ENCODE peak calls at places on chromosomes 13 and 19, in six cellular contexts. O is HCT116, L is endothelial cell of umbilical vein, C is cardiac muscle cell, R is tibial nerve, N is fibroblast of lung. W is an unnamed sample.
A peak's percentile ranks its signal among the peaks of the same experiment; 100 is the strongest.

GRCh38 chr13:67273001-67273400 is 42.9 kb upstream of the PCDH9 start:
- DNase-seq in O (no peak), L (no peak), C (no peak), R (no peak), N (peak; percentile 26), W (no peak)

GRCh38 chr19:45668342-45668871 is 386 bp downstream of the GIPR start:
- DNase-seq in O (no peak), L (no peak), C (no peak), R (no peak), N (no peak), W (no peak)

GRCh38 chr19:45667620-45668341 is at the start of gene GIPR:
- DNase-seq in O (peak; percentile 72), L (no peak), C (peak; percentile 85), R (no peak), N (peak; percentile 14), W (peak; percentile 51)

GRCh38 chr13:104764600-104764999 is 1698.4 kb upstream of the SLC10A2 start:
- DNase-seq in O (no peak), L (no peak), C (no peak), R (no peak), N (no peak), W (no peak)

GRCh38 chr13:104594801-104595200 is 1528.6 kb upstream of the SLC10A2 start:
- DNase-seq in O (no peak), L (no peak), C (no peak), R (no peak), N (peak; percentile 70), W (no peak)

GRCh38 chr13:50914848-50915247 is 5.3 kb downstream of the RNASEH2B start:
- DNase-seq in O (no peak), L (no peak), C (no peak), R (no peak), N (peak; percentile 59), W (no peak)

GRCh38 chr13:24207841-24208240 is 47.3 kb downstream of the SPATA13 start:
- DNase-seq in O (no peak), L (no peak), C (no peak), R (no peak), N (no peak), W (no peak)

GRCh38 chr13:99981115-99982020 is at the start of gene ZIC2:
- DNase-seq in O (peak; percentile 73), L (no peak), C (peak; percentile 69), R (no peak), N (peak; percentile 51), W (no peak)

GRCh38 chr19:10862561-10863106 is 8.7 kb upstream of the CARM1 start:
- DNase-seq in O (no peak), L (no peak), C (no peak), R (no peak), N (no peak), W (no peak)

GRCh38 chr19:5288347-5288739 is 52.3 kb downstream of the PTPRS start:
- DNase-seq in O (no peak), L (no peak), C (no peak), R (no peak), N (no peak), W (no peak)
- H3K4me1 ChIP-seq in O (peaks cover 11% of the 10 kb centered on the region), L (peaks cover 8% of the 10 kb centered on the region), C (peaks cover 4% of the 10 kb centered on the region), R (peaks cover 36% of the 10 kb centered on the region), N (peaks cover 6% of the 10 kb centered on the region), W (peaks cover 21% of the 10 kb centered on the region)

DNA sequence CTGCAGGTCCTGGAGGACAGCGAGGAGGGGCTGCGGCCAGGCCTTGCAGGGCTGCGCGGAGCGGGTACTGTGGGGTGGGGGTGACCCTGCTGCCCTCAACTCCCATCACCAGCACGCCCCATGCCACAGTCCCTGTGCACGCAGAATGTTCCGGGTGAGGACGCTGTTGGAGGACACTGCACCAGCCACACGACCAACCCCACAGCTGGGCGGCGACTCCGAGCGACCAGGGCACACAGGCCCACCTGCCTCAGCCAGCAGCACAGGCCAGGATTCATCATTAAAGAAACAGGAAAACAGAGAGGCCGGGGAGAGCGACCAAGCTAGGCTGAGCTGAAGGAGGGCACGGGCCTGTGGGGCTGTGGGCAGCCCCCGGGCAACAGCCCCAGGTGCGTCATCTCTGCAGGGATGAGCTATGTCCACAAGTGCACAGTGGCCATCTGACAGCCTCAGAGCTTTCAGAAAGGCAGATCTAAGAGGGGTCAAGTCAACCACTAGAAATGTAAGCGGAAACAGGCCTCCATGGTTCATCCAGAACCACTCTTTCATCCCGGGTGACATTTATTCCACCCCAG is 1.6 kb downstream of the GAS6 start:
- DNase-seq in O (no peak), L (no peak), C (no peak), R (no peak), N (no peak), W (peak; percentile 11)
- H3K36me3 ChIP-seq in O (no peaks in the 10 kb centered on the region), L (no peaks in the 10 kb centered on the region), C (no peaks in the 10 kb centered on the region), R (no peaks in the 10 kb centered on the region), N (peaks cover 7% of the 10 kb centered on the region), W (no peaks in the 10 kb centered on the region)

DNA sequence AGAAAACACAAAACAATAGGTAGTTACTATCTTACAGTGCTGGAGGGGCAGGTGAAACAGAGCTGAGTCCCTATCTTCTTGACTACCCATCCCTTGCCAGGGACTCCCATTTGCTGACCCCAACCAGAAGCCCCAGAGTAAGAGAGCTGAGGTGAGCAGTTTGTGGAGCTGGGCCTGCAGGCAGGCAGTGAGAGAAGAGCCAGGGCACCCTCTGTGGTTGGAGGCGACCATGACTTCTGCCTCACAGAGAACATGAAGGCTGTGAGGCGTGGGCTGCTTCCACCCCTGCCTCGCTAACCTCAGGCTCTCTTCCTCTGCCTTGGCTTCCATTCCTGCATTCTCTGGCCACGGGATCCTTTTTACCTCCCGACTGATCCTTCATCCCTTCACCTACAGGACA is 47.5 kb upstream of the RNF113B start:
- DNase-seq in O (no peak), L (no peak), C (no peak), R (no peak), N (no peak), W (no peak)
- TF ChIP-seq CTCF in O (no peak), L (no peak), C (no peak), R (no peak), N (no peak), W (no peak)

DNA sequence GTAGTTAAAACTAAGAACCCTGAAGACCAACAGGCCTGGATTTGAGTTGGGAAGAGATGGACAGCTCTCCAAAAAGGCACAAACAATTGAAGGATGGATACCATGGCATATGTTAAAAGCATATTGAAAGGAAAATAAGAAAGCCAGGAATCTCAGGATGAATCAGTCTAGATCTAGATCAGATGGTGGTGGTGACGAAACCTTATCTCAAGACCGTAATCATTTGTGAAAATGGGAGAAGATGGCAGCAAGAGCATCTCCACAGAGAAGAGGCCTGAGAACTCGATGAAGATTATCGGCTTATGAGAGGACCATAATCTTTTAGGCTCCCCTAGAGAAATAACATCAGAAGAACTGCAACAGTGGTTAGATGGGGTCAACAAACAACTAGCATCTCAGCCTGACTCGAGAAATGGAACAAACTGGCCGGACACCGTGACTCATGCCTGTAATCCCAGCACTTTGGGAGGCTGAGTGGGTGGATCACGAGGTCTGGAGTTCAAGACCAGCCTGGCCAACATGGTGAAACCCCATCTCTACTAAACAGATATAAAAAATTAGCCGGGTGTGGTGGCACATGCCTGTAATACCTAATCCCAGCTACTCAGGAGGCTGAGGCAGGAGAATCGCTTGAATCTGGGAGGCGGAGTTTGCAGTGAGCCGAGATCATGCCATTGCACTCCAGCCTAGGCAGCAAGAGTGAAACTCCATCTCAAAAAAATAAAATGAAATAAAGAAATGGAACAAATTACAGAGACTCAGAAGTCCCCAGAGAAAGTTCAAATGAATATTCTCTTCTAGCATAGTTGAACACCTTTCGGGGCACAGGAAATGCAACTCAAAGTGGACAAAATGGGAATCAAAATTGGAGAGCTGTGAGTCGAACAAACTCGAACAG is 47.6 kb downstream of the FOXO1 start:
- DNase-seq in O (no peak), L (no peak), C (no peak), R (no peak), N (no peak), W (no peak)
- H3K4me1 ChIP-seq in O (peaks cover 7% of the 10 kb centered on the region), L (peaks cover 25% of the 10 kb centered on the region), C (peaks cover 13% of the 10 kb centered on the region), R (peaks cover 58% of the 10 kb centered on the region), N (no peaks in the 10 kb centered on the region), W (peaks cover 75% of the 10 kb centered on the region)

GRCh38 chr13:37889102-37889501 is 19.5 kb upstream of the TRPC4 start:
- DNase-seq in O (no peak), L (no peak), C (no peak), R (no peak), N (peak; percentile 11), W (no peak)
- H3K36me3 ChIP-seq in O (no peaks in the 10 kb centered on the region), L (no peaks in the 10 kb centered on the region), C (no peaks in the 10 kb centered on the region), R (no peaks in the 10 kb centered on the region), N (no peaks in the 10 kb centered on the region), W (no peaks in the 10 kb centered on the region)

DNA sequence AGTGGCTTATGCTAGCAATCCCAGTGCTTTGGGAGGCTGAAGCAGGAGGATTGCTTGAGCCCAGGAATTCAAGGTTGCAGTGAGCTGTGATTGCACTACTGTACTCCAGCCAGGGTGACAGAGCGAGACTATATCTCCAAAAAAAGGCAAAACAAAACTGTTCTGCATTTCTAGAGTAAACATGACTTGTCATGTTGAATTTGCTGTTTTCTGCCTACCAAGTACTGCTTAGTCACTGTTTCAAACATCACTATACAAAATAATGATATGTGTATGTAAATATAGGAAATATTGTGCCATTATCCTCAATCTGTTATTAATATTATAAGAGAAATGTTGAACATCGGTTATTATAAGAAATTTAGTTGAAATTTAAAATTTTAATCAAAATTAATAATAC is 9.2 kb downstream of the RFC3 start:
- DNase-seq in O (no peak), L (no peak), C (no peak), R (no peak), N (no peak), W (no peak)
- TF ChIP-seq CTCF in O (no peak), L (no peak), C (no peak), R (no peak), N (no peak), W (no peak)

DNA sequence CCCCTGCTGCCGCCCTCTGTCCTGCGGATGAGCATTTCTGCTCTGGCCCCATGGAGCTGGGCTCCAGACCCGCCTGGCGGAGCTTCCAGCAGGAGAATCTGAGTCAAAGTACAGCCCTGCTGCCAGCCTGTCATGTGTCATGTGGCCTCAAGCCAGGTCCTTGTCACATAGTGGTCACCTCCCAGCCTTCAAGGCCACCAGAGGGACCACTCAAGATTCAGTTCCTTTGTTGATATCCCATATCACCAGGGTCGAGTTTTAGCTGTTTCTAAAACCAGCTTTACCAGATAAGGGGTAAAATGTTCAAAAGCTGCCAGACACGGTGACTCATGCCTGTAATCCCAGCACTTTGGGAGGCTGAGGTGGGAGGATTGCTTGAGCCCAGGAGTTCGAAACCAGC is 13.4 kb downstream of the THOP1 start:
- DNase-seq in O (no peak), L (no peak), C (peak; percentile 46), R (no peak), N (no peak), W (peak; percentile 79)
- H3K4me1 ChIP-seq in O (peaks cover 6% of the 10 kb centered on the region), L (no peaks in the 10 kb centered on the region), C (peaks cover 8% of the 10 kb centered on the region), R (no peaks in the 10 kb centered on the region), N (no peaks in the 10 kb centered on the region), W (peaks cover 13% of the 10 kb centered on the region)

DNA sequence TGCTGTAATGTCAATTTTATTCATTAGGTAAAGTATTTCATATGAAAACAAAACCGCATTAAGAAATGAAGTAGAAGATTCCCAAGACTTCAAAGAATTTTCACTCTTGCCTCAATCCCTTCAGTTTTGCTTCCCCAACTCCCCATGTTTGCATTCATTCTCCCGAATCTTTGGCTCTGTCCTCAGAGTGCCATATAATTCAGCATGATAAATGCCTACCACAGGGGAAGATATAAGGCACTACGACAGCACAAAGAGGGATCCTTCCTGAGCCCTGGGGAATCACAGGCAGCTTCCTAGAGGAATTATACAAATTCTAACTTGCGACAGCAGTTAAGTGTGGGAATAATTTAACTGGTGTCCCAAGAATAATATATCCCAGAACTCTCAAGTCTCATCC is 68.5 kb downstream of the TSC22D1 start:
- DNase-seq in O (no peak), L (no peak), C (no peak), R (no peak), N (no peak), W (no peak)
- H3K36me3 ChIP-seq in O (no peaks in the 10 kb centered on the region), L (no peaks in the 10 kb centered on the region), C (no peaks in the 10 kb centered on the region), R (no peaks in the 10 kb centered on the region), N (no peaks in the 10 kb centered on the region), W (no peaks in the 10 kb centered on the region)

W was measured in heart right ventricle.